ENCODE peak calls at places on chromosomes 12 and 14, in four cellular contexts. C is A549, I is right atrium auricular region, P is stomach. T is an unnamed sample.

GRCh38 chr12:122998316-122998715 is 17.8 kb downstream of the ARL6IP4 start:
- DNase-seq in I (no peak), C (no peak), P (no peak), T (peak; percentile 27)

GRCh38 chr12:127802271-127802670 is 464.7 kb upstream of the TMEM132C start:
- DNase-seq in P (no peak), I (no peak), C (no peak), T (no peak)

GRCh38 chr12:111425655-111426054 is 19.9 kb downstream of the SH2B3 start:
- DNase-seq in C (no peak), I (no peak), P (no peak), T (no peak)

GRCh38 chr14:21617614-21618013 is 17.1 kb downstream of the OR10G2 start:
- DNase-seq in P (no peak), I (no peak), C (no peak), T (no peak)

GRCh38 chr14:99271951-99272668 is at the start of gene BCL11B:
- DNase-seq in I (no peak), P (peak; percentile 56), C (peak; percentile 86), T (peak; percentile 92)

GRCh38 chr12:15404485-15404884 is 82.2 kb downstream of the PTPRO start:
- DNase-seq in P (no peak), C (no peak), I (no peak), T (no peak)

GRCh38 chr12:95699579-95699978 is 91.0 kb downstream of the NTN4 start:
- DNase-seq in I (no peak), C (no peak), P (no peak), T (no peak)

GRCh38 chr12:57367121-57367520 is 63.7 kb downstream of the R3HDM2 start:
- DNase-seq in C (no peak), P (no peak), I (no peak), T (no peak)

DNA sequence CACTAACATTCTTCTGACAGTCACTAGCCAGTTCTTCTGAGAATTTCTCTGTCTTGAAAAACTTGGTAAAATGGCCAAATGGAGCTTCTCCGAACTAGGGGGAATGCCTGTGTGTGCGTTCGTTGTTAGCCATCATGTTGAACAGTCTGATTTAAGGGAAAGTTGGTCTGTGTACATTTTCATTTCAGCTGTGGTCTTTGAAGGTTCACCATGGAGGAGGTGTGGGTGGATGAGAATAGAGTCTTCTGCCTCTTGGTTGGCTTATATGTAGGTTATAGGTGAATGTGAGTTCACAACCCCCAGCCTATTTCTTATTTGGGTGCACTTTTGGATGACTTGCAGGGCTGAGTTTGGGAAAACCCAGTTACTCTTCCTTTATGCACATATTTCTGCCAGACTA is 12.9 kb downstream of the ETV6 start:
- DNase-seq in I (no peak), P (no peak), C (no peak), T (no peak)
- H3K4me1 ChIP-seq in I (no peaks in the 10 kb centered on the region), P (peaks cover 20% of the 10 kb centered on the region), C (peaks cover 9% of the 10 kb centered on the region), T (peaks cover 6% of the 10 kb centered on the region)

GRCh38 chr12:47754881-47755280 is 3.8 kb downstream of the RAPGEF3 start:
- DNase-seq in I (no peak), C (no peak), P (peak; percentile 93), T (peak; percentile 90)

GRCh38 chr12:47755655-47756562 is 2.8 kb downstream of the RAPGEF3 start:
- DNase-seq in C (no peak), I (no peak), P (peak; percentile 76), T (peak; percentile 79)

GRCh38 chr12:47752552-47752951 is 6.1 kb downstream of the RAPGEF3 start:
- DNase-seq in C (no peak), P (no peak), I (no peak), T (no peak)

GRCh38 chr12:47753021-47754001 is 5.4 kb downstream of the RAPGEF3 start:
- DNase-seq in C (no peak), I (peak; percentile 83), P (peak; percentile 89), T (peak; percentile 75)

DNA sequence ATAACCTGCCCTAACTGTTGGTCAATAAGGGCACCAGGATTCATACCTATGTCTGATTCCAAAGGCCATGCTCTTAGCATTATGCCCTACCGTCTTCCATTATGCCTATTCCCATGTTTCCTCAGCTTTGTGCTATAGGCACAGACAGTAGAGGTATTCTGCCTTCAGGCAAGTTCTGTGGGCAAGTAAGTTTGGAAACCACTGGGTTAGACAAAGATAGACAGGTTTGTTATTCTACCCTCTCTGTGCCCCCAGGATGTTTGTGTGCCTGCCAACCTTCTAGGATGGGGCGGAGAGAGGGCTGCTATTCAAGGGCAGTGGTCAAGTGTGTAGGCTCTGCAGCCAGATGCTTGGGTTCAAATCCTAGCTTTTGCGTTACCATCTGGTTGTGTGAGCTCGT is 4.6 kb downstream of the RAPGEF3 start:
- DNase-seq in C (no peak), P (no peak), I (no peak), T (peak; percentile 27)
- H3K4me1 ChIP-seq in C (peaks cover 32% of the 10 kb centered on the region), P (peaks cover 58% of the 10 kb centered on the region), I (no peaks in the 10 kb centered on the region), T (peaks cover 44% of the 10 kb centered on the region)

GRCh38 chr12:63942464-63943241 is 98.2 kb downstream of the SRGAP1 start:
- DNase-seq in C (no peak), P (no peak), I (no peak), T (no peak)
- H3K4me1 ChIP-seq in C (peaks cover 17% of the 10 kb centered on the region), P (no peaks in the 10 kb centered on the region), I (no peaks in the 10 kb centered on the region), T (no peaks in the 10 kb centered on the region)

GRCh38 chr12:6086316-6086715 is 38.2 kb downstream of the VWF start:
- DNase-seq in I (no peak), P (no peak), C (no peak), T (no peak)
- H3K4me1 ChIP-seq in I (no peaks in the 10 kb centered on the region), P (peaks cover 8% of the 10 kb centered on the region), C (peaks cover 23% of the 10 kb centered on the region), T (no peaks in the 10 kb centered on the region)